ENCODE peak calls at places on chromosomes 13 and 19, in six cellular contexts. One of them, this sample, is unnamed.

GRCh38 chr19:17111766-17112165 is 36.2 kb downstream of the MYO9B start:
- DNase-seq in GM23248: no peak
- DNase-seq in GM23338: no peak
- DNase-seq in PC-3: no peak
- DNase-seq in OCI-LY7: no peak
- DNase-seq in SK-N-SH: no peak
- DNase-seq in this sample: no peak

GRCh38 chr13:31797154-31797775 is 57.9 kb downstream of the RXFP2 start:
- DNase-seq in GM23248: peak; percentile 76
- DNase-seq in GM23338: peak; percentile 63
- DNase-seq in PC-3: peak; percentile 52
- DNase-seq in OCI-LY7: no peak
- DNase-seq in SK-N-SH: peak; percentile 61
- DNase-seq in this sample: peak; percentile 36

GRCh38 chr13:51784097-51784496 is 19.9 kb downstream of the DHRS12 start:
- DNase-seq in GM23248: no peak
- DNase-seq in GM23338: no peak
- DNase-seq in PC-3: no peak
- DNase-seq in OCI-LY7: no peak
- DNase-seq in SK-N-SH: no peak
- DNase-seq in this sample: no peak

GRCh38 chr13:110113284-110113764 is 193.6 kb downstream of the COL4A1 start:
- DNase-seq in GM23248: peak; percentile 91
- DNase-seq in GM23338: no peak
- DNase-seq in PC-3: peak; percentile 73
- DNase-seq in OCI-LY7: no peak
- DNase-seq in SK-N-SH: no peak
- DNase-seq in this sample: no peak

GRCh38 chr13:82447452-82448030 is 1434.7 kb downstream of the SLITRK1 start:
- DNase-seq in GM23248: no peak
- DNase-seq in GM23338: no peak
- DNase-seq in PC-3: no peak
- DNase-seq in OCI-LY7: no peak
- DNase-seq in SK-N-SH: no peak
- DNase-seq in this sample: no peak

GRCh38 chr13:60591348-60591747 is 194.3 kb downstream of the TDRD3 start:
- DNase-seq in GM23248: peak; percentile 85
- DNase-seq in GM23338: no peak
- DNase-seq in PC-3: peak; percentile 62
- DNase-seq in OCI-LY7: no peak
- DNase-seq in SK-N-SH: no peak
- DNase-seq in this sample: no peak

GRCh38 chr13:39016789-39017188 is 21.1 kb downstream of the PROSER1 start:
- DNase-seq in GM23248: peak; percentile 38
- DNase-seq in GM23338: peak; percentile 65
- DNase-seq in PC-3: peak; percentile 43
- DNase-seq in OCI-LY7: peak; percentile 34
- DNase-seq in SK-N-SH: peak; percentile 51
- DNase-seq in this sample: peak; percentile 68

GRCh38 chr19:9644472-9644871 is 23.4 kb upstream of the ZNF561 start:
- DNase-seq in GM23248: no peak
- DNase-seq in GM23338: no peak
- DNase-seq in PC-3: no peak
- DNase-seq in OCI-LY7: no peak
- DNase-seq in SK-N-SH: no peak
- DNase-seq in this sample: no peak

GRCh38 chr19:35513975-35514809 is 743 bp upstream of the DMKN start:
- DNase-seq in GM23248: peak; percentile 86
- DNase-seq in GM23338: peak; percentile 61
- DNase-seq in PC-3: no peak
- DNase-seq in OCI-LY7: no peak
- DNase-seq in SK-N-SH: no peak
- DNase-seq in this sample: peak; percentile 27

GRCh38 chr13:51995677-51996551 is 15.3 kb downstream of the ATP7B start:
- DNase-seq in GM23248: no peak
- DNase-seq in GM23338: peak; percentile 33
- DNase-seq in PC-3: no peak
- DNase-seq in OCI-LY7: no peak
- DNase-seq in SK-N-SH: no peak
- DNase-seq in this sample: peak; percentile 55

GRCh38 chr13:27171244-27171829 is at the start of gene USP12:
- DNase-seq in GM23248: no peak
- DNase-seq in GM23338: peak; percentile 73
- DNase-seq in PC-3: no peak
- DNase-seq in OCI-LY7: peak; percentile 63
- DNase-seq in SK-N-SH: peak; percentile 86
- DNase-seq in this sample: no peak

GRCh38 chr13:48849515-48849914 is 126.2 kb upstream of the FNDC3A start:
- DNase-seq in GM23248: no peak
- DNase-seq in GM23338: peak; percentile 54
- DNase-seq in PC-3: no peak
- DNase-seq in OCI-LY7: no peak
- DNase-seq in SK-N-SH: no peak
- DNase-seq in this sample: no peak

GRCh38 chr19:7516281-7516862 is 469 bp downstream of the ZNF358 start:
- DNase-seq in GM23248: peak; percentile 34
- DNase-seq in GM23338: peak; percentile 41
- DNase-seq in PC-3: no peak
- DNase-seq in OCI-LY7: no peak
- DNase-seq in SK-N-SH: no peak
- DNase-seq in this sample: peak; percentile 12

GRCh38 chr19:22261596-22261995 is 24.6 kb upstream of the ZNF729 start:
- DNase-seq in GM23248: no peak
- DNase-seq in GM23338: no peak
- DNase-seq in PC-3: no peak
- DNase-seq in OCI-LY7: no peak
- DNase-seq in SK-N-SH: no peak
- DNase-seq in this sample: no peak

GRCh38 chr13:103040006-103040405 is 26.2 kb downstream of the SLC10A2 start:
- DNase-seq in GM23248: no peak
- DNase-seq in GM23338: no peak
- DNase-seq in PC-3: no peak
- DNase-seq in OCI-LY7: no peak
- DNase-seq in SK-N-SH: no peak
- DNase-seq in this sample: no peak

GRCh38 chr19:38028913-38029565 is 122.0 kb downstream of the SIPA1L3 start:
- DNase-seq in GM23248: no peak
- DNase-seq in GM23338: no peak
- DNase-seq in PC-3: no peak
- DNase-seq in OCI-LY7: no peak
- DNase-seq in SK-N-SH: no peak
- DNase-seq in this sample: no peak

GRCh38 chr13:100549316-100549715 is 39.3 kb downstream of the GGACT start:
- DNase-seq in GM23248: no peak
- DNase-seq in GM23338: no peak
- DNase-seq in PC-3: no peak
- DNase-seq in OCI-LY7: no peak
- DNase-seq in SK-N-SH: no peak
- DNase-seq in this sample: no peak

GRCh38 chr13:50518791-50519201 is 324.7 kb downstream of the DLEU7 start:
- DNase-seq in GM23248: no peak
- DNase-seq in GM23338: no peak
- DNase-seq in PC-3: no peak
- DNase-seq in OCI-LY7: peak; percentile 0
- DNase-seq in SK-N-SH: no peak
- DNase-seq in this sample: no peak

GRCh38 chr13:27360562-27360961 is 63.9 kb upstream of the GTF3A start:
- DNase-seq in GM23248: peak; percentile 29
- DNase-seq in GM23338: no peak
- DNase-seq in PC-3: peak; percentile 84
- DNase-seq in OCI-LY7: no peak
- DNase-seq in SK-N-SH: no peak
- DNase-seq in this sample: no peak

GRCh38 chr13:24251525-24251924 is 57.9 kb upstream of the C1QTNF9 start:
- DNase-seq in GM23248: no peak
- DNase-seq in GM23338: no peak
- DNase-seq in PC-3: no peak
- DNase-seq in OCI-LY7: no peak
- DNase-seq in SK-N-SH: no peak
- DNase-seq in this sample: no peak

GRCh38 chr13:72463561-72463960 is 263.9 kb downstream of the MZT1 start:
- DNase-seq in GM23248: no peak
- DNase-seq in GM23338: no peak
- DNase-seq in PC-3: no peak
- DNase-seq in OCI-LY7: no peak
- DNase-seq in SK-N-SH: no peak
- DNase-seq in this sample: no peak

GRCh38 chr19:35055715-35056179 is 14.2 kb downstream of the HPN start:
- DNase-seq in GM23248: no peak
- DNase-seq in GM23338: peak; percentile 90
- DNase-seq in PC-3: peak; percentile 39
- DNase-seq in OCI-LY7: peak; percentile 76
- DNase-seq in SK-N-SH: no peak
- DNase-seq in this sample: peak; percentile 59

GRCh38 chr13:77184455-77184854 is 142.4 kb downstream of the MYCBP2 start:
- DNase-seq in GM23248: no peak
- DNase-seq in GM23338: no peak
- DNase-seq in PC-3: no peak
- DNase-seq in OCI-LY7: peak; percentile 67
- DNase-seq in SK-N-SH: no peak
- DNase-seq in this sample: no peak

GRCh38 chr13:112893570-112894422 is 75.2 kb upstream of the MCF2L start:
- DNase-seq in GM23248: peak; percentile 33
- DNase-seq in GM23338: peak; percentile 71
- DNase-seq in PC-3: peak; percentile 19
- DNase-seq in OCI-LY7: no peak
- DNase-seq in SK-N-SH: peak; percentile 94
- DNase-seq in this sample: peak; percentile 92
- TF ChIP-seq EZH2phosphoT487 in GM23248: no peak
- TF ChIP-seq EZH2phosphoT487 in GM23338: no peak
- TF ChIP-seq EZH2phosphoT487 in PC-3: no peak
- TF ChIP-seq EZH2phosphoT487 in OCI-LY7: no peak
- TF ChIP-seq EZH2phosphoT487 in SK-N-SH: no peak
- TF ChIP-seq EZH2phosphoT487 in this sample: no peak

DNA sequence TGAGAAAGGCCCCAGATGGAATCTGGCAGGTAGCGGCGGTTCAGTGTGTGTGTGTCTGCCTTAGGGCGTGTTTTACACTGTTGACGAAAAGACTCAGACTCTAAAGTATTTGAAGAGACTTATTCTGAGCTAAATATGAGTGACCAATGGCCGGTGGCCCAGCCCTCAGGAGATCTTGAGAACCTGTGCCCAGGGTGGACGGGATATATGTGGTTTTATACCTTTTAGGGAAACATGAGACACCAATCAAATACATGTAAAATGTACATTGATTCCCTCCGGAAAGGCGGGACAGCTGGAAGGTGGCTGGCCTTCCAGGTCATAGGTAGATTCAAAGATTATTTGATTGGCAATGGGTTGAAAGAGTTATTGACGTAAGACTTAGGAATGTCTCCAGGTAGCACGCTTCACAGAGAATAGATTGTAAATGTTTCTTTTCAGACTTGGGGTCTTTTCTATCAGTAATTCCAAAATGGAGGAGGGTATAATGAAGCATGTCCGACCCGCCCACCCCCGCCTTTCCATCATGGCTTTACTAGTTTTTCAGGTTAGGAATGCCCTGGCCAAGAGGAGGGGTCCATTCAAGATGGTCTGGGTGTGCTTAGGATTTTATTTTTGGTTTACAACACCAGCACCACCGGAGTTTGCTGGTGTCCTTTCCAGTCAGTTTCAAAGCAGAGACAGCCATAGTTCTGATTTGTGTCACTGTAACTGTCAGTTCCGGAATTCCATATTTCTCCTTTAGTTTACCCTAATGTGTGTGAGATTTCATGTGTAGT is 1.0 kb upstream of the ZNF529 start:
- DNase-seq in GM23248: peak; percentile 62
- DNase-seq in GM23338: peak; percentile 43
- DNase-seq in PC-3: peak; percentile 1
- DNase-seq in OCI-LY7: no peak
- DNase-seq in SK-N-SH: no peak
- DNase-seq in this sample: no peak
- TF ChIP-seq EZH2phosphoT487 in GM23248: no peak
- TF ChIP-seq EZH2phosphoT487 in GM23338: no peak
- TF ChIP-seq EZH2phosphoT487 in PC-3: no peak
- TF ChIP-seq EZH2phosphoT487 in OCI-LY7: no peak
- TF ChIP-seq EZH2phosphoT487 in SK-N-SH: no peak
- TF ChIP-seq EZH2phosphoT487 in this sample: no peak

GRCh38 chr19:3343619-3344502 is 22.5 kb upstream of the NFIC start:
- DNase-seq in GM23248: peak; percentile 95
- DNase-seq in GM23338: peak; percentile 66
- DNase-seq in PC-3: peak; percentile 89
- DNase-seq in OCI-LY7: peak; percentile 24
- DNase-seq in SK-N-SH: peak; percentile 97
- DNase-seq in this sample: no peak

GRCh38 chr19:3345850-3346460 is 20.4 kb upstream of the NFIC start:
- DNase-seq in GM23248: no peak
- DNase-seq in GM23338: no peak
- DNase-seq in PC-3: no peak
- DNase-seq in OCI-LY7: no peak
- DNase-seq in SK-N-SH: no peak
- DNase-seq in this sample: no peak

GRCh38 chr19:3346677-3347353 is 19.6 kb upstream of the NFIC start:
- DNase-seq in GM23248: peak; percentile 83
- DNase-seq in GM23338: no peak
- DNase-seq in PC-3: no peak
- DNase-seq in OCI-LY7: no peak
- DNase-seq in SK-N-SH: no peak
- DNase-seq in this sample: no peak

GRCh38 chr19:3342246-3342645 is 24.1 kb upstream of the NFIC start:
- DNase-seq in GM23248: no peak
- DNase-seq in GM23338: no peak
- DNase-seq in PC-3: no peak
- DNase-seq in OCI-LY7: no peak
- DNase-seq in SK-N-SH: no peak
- DNase-seq in this sample: no peak

GRCh38 chr19:3344608-3345598 is 21.5 kb upstream of the NFIC start:
- DNase-seq in GM23248: no peak
- DNase-seq in GM23338: no peak
- DNase-seq in PC-3: no peak
- DNase-seq in OCI-LY7: no peak
- DNase-seq in SK-N-SH: no peak
- DNase-seq in this sample: no peak
- TF ChIP-seq EZH2phosphoT487 in GM23248: no peak
- TF ChIP-seq EZH2phosphoT487 in GM23338: no peak
- TF ChIP-seq EZH2phosphoT487 in PC-3: no peak
- TF ChIP-seq EZH2phosphoT487 in OCI-LY7: no peak
- TF ChIP-seq EZH2phosphoT487 in SK-N-SH: no peak
- TF ChIP-seq EZH2phosphoT487 in this sample: no peak

GRCh38 chr19:48364564-48365363 is 597 bp downstream of the SYNGR4 start:
- DNase-seq in GM23248: no peak
- DNase-seq in GM23338: no peak
- DNase-seq in PC-3: no peak
- DNase-seq in OCI-LY7: no peak
- DNase-seq in SK-N-SH: no peak
- DNase-seq in this sample: no peak

GRCh38 chr19:48368942-48369341 is 4.8 kb downstream of the SYNGR4 start:
- DNase-seq in GM23248: no peak
- DNase-seq in GM23338: no peak
- DNase-seq in PC-3: no peak
- DNase-seq in OCI-LY7: no peak
- DNase-seq in SK-N-SH: no peak
- DNase-seq in this sample: no peak

GRCh38 chr19:48370955-48371354 is 6.8 kb downstream of the SYNGR4 start:
- DNase-seq in GM23248: no peak
- DNase-seq in GM23338: no peak
- DNase-seq in PC-3: no peak
- DNase-seq in OCI-LY7: no peak
- DNase-seq in SK-N-SH: peak; percentile 80
- DNase-seq in this sample: no peak

GRCh38 chr19:48365602-48366001 is 1.4 kb downstream of the SYNGR4 start:
- DNase-seq in GM23248: no peak
- DNase-seq in GM23338: no peak
- DNase-seq in PC-3: no peak
- DNase-seq in OCI-LY7: no peak
- DNase-seq in SK-N-SH: no peak
- DNase-seq in this sample: no peak

GRCh38 chr19:48367855-48368254 is 3.7 kb downstream of the SYNGR4 start:
- DNase-seq in GM23248: no peak
- DNase-seq in GM23338: no peak
- DNase-seq in PC-3: no peak
- DNase-seq in OCI-LY7: no peak
- DNase-seq in SK-N-SH: no peak
- DNase-seq in this sample: no peak
- TF ChIP-seq EZH2phosphoT487 in GM23248: no peak
- TF ChIP-seq EZH2phosphoT487 in GM23338: no peak
- TF ChIP-seq EZH2phosphoT487 in PC-3: no peak
- TF ChIP-seq EZH2phosphoT487 in OCI-LY7: no peak
- TF ChIP-seq EZH2phosphoT487 in SK-N-SH: no peak
- TF ChIP-seq EZH2phosphoT487 in this sample: no peak

This sample was measured in neural progenitor cell.